ENCODE peak calls at places on chromosomes 4 and X, in six cellular contexts. X, Y, L, Q, Z and V are unnamed samples.

GRCh38 chr4:3491681-3492405 is 28.7 kb downstream of the DOK7 start:
- DNase-seq in Z (no peak), Y (peak), L (no peak), X (peak), Q (peak), V (no peak)

GRCh38 chrX:119759333-119759766 is 962 bp downstream of the SOWAHD start:
- DNase-seq in X (no peak), Z (no peak), Q (no peak), L (no peak), Y (no peak), V (no peak)

GRCh38 chr4:187944179-187944578 is 51.4 kb upstream of the ZFP42 start:
- DNase-seq in X (no peak), L (no peak), Q (no peak), Z (no peak), Y (no peak), V (no peak)

GRCh38 chrX:155035688-155036087 is 9.0 kb downstream of the FUNDC2 start:
- DNase-seq in Q (no peak), Y (no peak), Z (no peak), L (no peak), X (no peak), V (no peak)

GRCh38 chrX:119622356-119623232 is 16.4 kb upstream of the NKRF start:
- DNase-seq in Q (no peak), Y (peak), Z (no peak), X (no peak), L (no peak), V (no peak)

GRCh38 chr4:74056858-74057562 is 18.5 kb upstream of the CXCL3 start:
- DNase-seq in Z (peak), X (peak), L (no peak), Q (no peak), Y (peak), V (no peak)

GRCh38 chr4:32864713-32865351 is 2144.7 kb downstream of the PCDH7 start:
- DNase-seq in Q (no peak), Y (no peak), L (no peak), X (no peak), Z (no peak), V (no peak)

GRCh38 chr4:21768349-21769310 is 179.9 kb downstream of the KCNIP4 start:
- DNase-seq in X (no peak), L (peak), Q (no peak), Z (peak), Y (peak), V (peak)

GRCh38 chr4:152947311-152947710 is 11.2 kb downstream of the FHDC1 start:
- DNase-seq in Z (no peak), Y (no peak), Q (no peak), X (no peak), L (no peak), V (no peak)

GRCh38 chr4:101163936-101164335 is 183.4 kb downstream of the PPP3CA start:
- DNase-seq in Q (no peak), Z (peak), L (no peak), Y (peak), X (no peak), V (no peak)

GRCh38 chrX:130111220-130111934 is 1.1 kb upstream of the ELF4 start:
- DNase-seq in Y (no peak), Q (no peak), Z (peak), L (no peak), X (no peak), V (no peak)

GRCh38 chrX:154370300-154370881 is 4.0 kb downstream of the FLNA start:
- DNase-seq in Q (no peak), Y (no peak), L (peak), Z (no peak), X (no peak), V (no peak)

GRCh38 chr4:3489451-3489962 is 26.4 kb downstream of the DOK7 start:
- DNase-seq in Y (no peak), X (no peak), L (no peak), Z (peak), Q (peak), V (no peak)

GRCh38 chr4:25550376-25551030 is 105.1 kb upstream of the SLC34A2 start:
- DNase-seq in Z (no peak), X (no peak), Y (no peak), Q (no peak), L (no peak), V (no peak)

GRCh38 chr4:164482092-164482404 is 271.9 kb upstream of the SMIM31 start:
- DNase-seq in Y (no peak), L (no peak), Q (no peak), X (no peak), Z (no peak), V (no peak)

GRCh38 chrX:47662144-47662657 is 3.2 kb upstream of the UXT start:
- DNase-seq in X (peak), Y (peak), Q (no peak), L (no peak), Z (peak), V (no peak)

GRCh38 chrX:109362101-109362500 is 119.8 kb downstream of the GUCY2F start:
- DNase-seq in Y (no peak), L (no peak), Z (no peak), X (no peak), Q (no peak), V (no peak)

GRCh38 chr4:87180767-87181166 is 39.7 kb downstream of the KLHL8 start:
- DNase-seq in Y (peak), X (no peak), Z (no peak), Q (no peak), L (no peak), V (no peak)

GRCh38 chr4:3045500-3045850 is 28.9 kb downstream of the HTT-AS start:
- DNase-seq in X (no peak), L (peak), Y (peak), Q (no peak), Z (peak), V (peak)

GRCh38 chrX:38044682-38045081 is 38.3 kb downstream of the SYTL5 start:
- DNase-seq in Q (no peak), Z (no peak), L (no peak), Y (no peak), X (no peak), V (no peak)

GRCh38 chr4:127856485-127857447 is 23.9 kb upstream of the PLK4 start:
- DNase-seq in Q (no peak), Y (peak), Z (no peak), L (peak), X (peak), V (peak)

GRCh38 chr4:1255151-1255550 is 6.2 kb upstream of the CTBP1 start:
- DNase-seq in X (no peak), Z (no peak), L (no peak), Y (no peak), Q (no peak), V (no peak)

GRCh38 chr4:143654571-143654970 is 45.9 kb downstream of the FREM3 start:
- DNase-seq in Y (no peak), Z (no peak), Q (no peak), L (no peak), X (no peak), V (no peak)

GRCh38 chr4:76830612-76831474 is 67.1 kb downstream of the SOWAHB start:
- DNase-seq in Y (peak), Q (peak), L (peak), X (peak), Z (peak), V (peak)

GRCh38 chrX:139932077-139932900 is 564 bp downstream of the ATP11C start:
- DNase-seq in Z (peak), L (peak), Y (peak), X (no peak), Q (peak), V (peak)

GRCh38 chr4:6029254-6029653 is 11.0 kb upstream of the C4orf50 start:
- DNase-seq in L (no peak), Y (no peak), Q (no peak), Z (no peak), X (no peak), V (no peak)

GRCh38 chr4:41359069-41359769 is 102.5 kb downstream of the UCHL1 start:
- DNase-seq in X (no peak), Q (no peak), Y (no peak), L (peak), Z (peak), V (peak)
- TF ChIP-seq CTCF in X (no peak), Q (no peak), Y (no peak), L (no peak), Z (no peak), V (no peak)

GRCh38 chr4:168028970-168029610 is 63.2 kb upstream of the ANXA10 start:
- DNase-seq in Y (peak), X (no peak), L (no peak), Q (no peak), Z (no peak), V (no peak)

DNA sequence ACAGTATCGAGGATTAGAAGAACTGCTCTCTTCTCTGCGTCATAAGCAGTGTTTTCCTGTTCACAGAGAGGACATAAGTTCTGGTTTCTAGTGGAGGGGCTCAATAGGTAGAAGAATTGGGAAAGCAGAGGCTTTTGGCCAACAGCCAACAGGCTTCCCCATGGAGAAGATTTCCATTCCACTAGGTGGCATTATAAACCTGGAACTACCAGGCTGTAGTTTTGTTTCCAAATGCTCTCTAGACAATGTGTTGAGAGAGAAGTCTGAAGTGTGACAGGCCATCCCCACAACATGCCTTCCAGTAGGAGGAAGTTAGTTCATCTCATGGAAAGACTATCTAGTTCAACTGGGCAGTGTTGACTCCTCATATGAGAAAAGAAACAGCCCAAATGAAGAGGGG is 63.8 kb upstream of the ANXA10 start:
- DNase-seq in Y (peak), Z (peak), L (no peak), Q (no peak), X (no peak), V (no peak)
- TF ChIP-seq CTCF in Y (peak), Z (peak), L (no peak), Q (no peak), X (peak), V (no peak)

GRCh38 chr4:7332216-7333023 is 102.3 kb downstream of the PSAPL1 start:
- DNase-seq in X (peak), Q (no peak), L (peak), Z (peak), Y (peak), V (no peak)

GRCh38 chr4:7333024-7333780 is 101.5 kb downstream of the PSAPL1 start:
- DNase-seq in L (no peak), X (no peak), Z (no peak), Y (no peak), Q (no peak), V (no peak)

GRCh38 chr4:7335363-7336066 is 99.2 kb downstream of the PSAPL1 start:
- DNase-seq in X (no peak), Y (peak), Q (peak), Z (peak), L (peak), V (peak)

GRCh38 chr4:7334521-7335275 is 100.0 kb downstream of the PSAPL1 start:
- DNase-seq in Z (no peak), X (no peak), L (no peak), Y (no peak), Q (no peak), V (no peak)

GRCh38 chr4:7333801-7334421 is 100.8 kb downstream of the PSAPL1 start:
- DNase-seq in Q (no peak), L (no peak), Y (peak), X (no peak), Z (no peak), V (no peak)
- TF ChIP-seq CTCF in Q (no peak), L (no peak), Y (peak), X (peak), Z (no peak), V (no peak)

GRCh38 chrX:12378263-12378662 is 240.0 kb downstream of the FRMPD4 start:
- DNase-seq in Y (no peak), Q (no peak), X (no peak), L (no peak), Z (no peak), V (no peak)

GRCh38 chrX:12379666-12380065 is 241.4 kb downstream of the FRMPD4 start:
- DNase-seq in X (no peak), Q (no peak), Z (no peak), Y (no peak), L (no peak), V (no peak)

GRCh38 chrX:12378706-12379105 is 240.4 kb downstream of the FRMPD4 start:
- DNase-seq in Y (peak), Q (no peak), Z (no peak), L (no peak), X (no peak), V (no peak)

GRCh38 chrX:12383196-12383595 is 244.9 kb downstream of the FRMPD4 start:
- DNase-seq in X (no peak), L (no peak), Q (no peak), Y (no peak), Z (no peak), V (no peak)
- TF ChIP-seq CTCF in X (peak), L (no peak), Q (no peak), Y (peak), Z (peak), V (no peak)

GRCh38 chrX:50450324-50450723 is 20.3 kb downstream of the DGKK start:
- DNase-seq in Q (no peak), X (no peak), Y (no peak), L (no peak), Z (no peak), V (no peak)

GRCh38 chrX:50447535-50447934 is 23.1 kb downstream of the DGKK start:
- DNase-seq in Y (no peak), X (no peak), Q (no peak), Z (no peak), L (no peak), V (no peak)

GRCh38 chrX:50452782-50453181 is 17.8 kb downstream of the DGKK start:
- DNase-seq in Q (no peak), Y (no peak), Z (no peak), X (no peak), L (no peak), V (no peak)

GRCh38 chrX:50442426-50443116 is 28.1 kb downstream of the DGKK start:
- DNase-seq in Q (no peak), X (no peak), Z (no peak), Y (no peak), L (no peak), V (no peak)

DNA sequence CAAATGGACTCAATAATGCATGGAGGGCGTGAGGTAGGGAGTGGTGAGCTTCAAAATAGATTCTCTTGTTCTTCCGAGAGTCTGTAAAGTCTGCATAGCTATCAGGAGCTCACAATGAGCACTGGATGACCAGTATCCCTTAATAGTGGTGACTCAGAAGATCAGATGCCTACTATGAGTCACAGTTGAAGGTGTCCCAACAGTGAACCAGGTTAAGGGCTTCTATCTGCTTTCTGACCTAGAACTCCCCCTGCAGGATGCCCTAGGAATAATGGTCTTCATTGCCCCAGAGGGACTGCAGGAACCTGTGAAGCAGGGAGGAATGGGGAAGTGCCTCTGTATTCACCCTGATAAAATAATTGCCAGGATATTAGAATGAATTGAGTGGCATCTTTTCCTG is 22.1 kb downstream of the DGKK start:
- DNase-seq in Y (peak), Z (peak), Q (no peak), L (no peak), X (no peak), V (peak)
- TF ChIP-seq CTCF in Y (no peak), Z (no peak), Q (no peak), L (no peak), X (no peak), V (no peak)